ENCODE peak calls at places on chromosome 14, in six cellular contexts. L is SK-N-SH, R is HepG2, O is HCT116, B is GM12878, S is K562. E is an unnamed sample.

GRCh38 chr14:67583711-67584644 is 16.1 kb downstream of the PIGH start:
- DNase-seq in B (no peak), S (peak), R (peak), O (peak), L (peak), E (peak)

GRCh38 chr14:71139058-71139946 is 232.0 kb downstream of the PCNX1 start:
- DNase-seq in L (peak), R (peak), B (peak), O (peak), S (peak), E (peak)

GRCh38 chr14:101046071-101046470 is 142.5 kb upstream of the RTL1 start:
- DNase-seq in B (no peak), O (no peak), R (no peak), L (no peak), S (no peak), E (no peak)

GRCh38 chr14:23942587-23942986 is 11.0 kb upstream of the DHRS4 start:
- DNase-seq in L (no peak), R (no peak), B (no peak), S (no peak), O (no peak), E (no peak)

GRCh38 chr14:100222219-100223093 is 16.5 kb upstream of the YY1 start:
- DNase-seq in O (no peak), S (no peak), B (no peak), L (no peak), R (no peak), E (peak)

GRCh38 chr14:68113328-68113930 is 293.9 kb downstream of the RAD51B start:
- DNase-seq in S (no peak), R (no peak), O (no peak), B (no peak), L (no peak), E (peak)

GRCh38 chr14:103067231-103067954 is 10.0 kb upstream of the CDC42BPB start:
- DNase-seq in R (no peak), S (no peak), L (no peak), B (no peak), O (peak), E (no peak)

GRCh38 chr14:96497087-96497486 is 5.1 kb upstream of the PAPOLA start:
- DNase-seq in S (no peak), O (no peak), B (no peak), R (no peak), L (no peak), E (no peak)

GRCh38 chr14:69138189-69138535 is 14.8 kb downstream of the DCAF5 start:
- DNase-seq in R (no peak), B (no peak), O (no peak), S (no peak), L (no peak), E (no peak)

GRCh38 chr14:102696332-102696731 is 80.9 kb upstream of the TRAF3 start:
- DNase-seq in S (no peak), O (no peak), B (no peak), R (peak), L (no peak), E (no peak)

DNA sequence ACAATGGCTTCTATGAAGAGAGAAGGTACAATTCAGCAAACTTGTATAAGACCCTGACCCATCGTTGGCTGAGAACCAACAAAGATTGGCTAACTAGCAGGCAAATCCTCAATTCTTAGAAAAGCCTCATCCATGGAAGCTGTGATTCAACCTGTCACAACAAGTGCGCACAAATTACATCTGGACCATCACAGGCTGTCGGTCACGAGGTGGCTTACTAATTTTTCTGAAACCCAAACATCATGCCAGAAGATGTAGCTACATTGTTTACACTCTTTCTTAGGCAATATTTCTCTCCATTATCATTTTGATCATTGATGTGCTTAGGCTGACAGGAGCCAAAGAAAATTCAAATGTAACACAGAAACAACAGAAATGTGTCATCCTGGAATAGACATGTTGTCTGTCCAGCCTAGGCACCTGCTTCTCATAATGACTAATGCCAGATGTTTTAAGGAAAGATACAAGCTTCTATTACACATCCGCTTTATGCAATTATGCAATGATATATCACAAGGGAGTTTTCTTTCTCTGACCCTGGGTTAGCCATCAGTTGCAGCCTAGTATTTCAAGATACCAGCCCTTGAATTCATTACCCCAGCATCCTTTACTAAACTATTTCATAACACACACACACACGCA is 92.9 kb upstream of the DIO2 start:
- DNase-seq in O (no peak), L (no peak), S (no peak), R (no peak), B (no peak), E (no peak)
- TF ChIP-seq REST in O (no peak), L (no peak), S (no peak), R (no peak), B (no peak), E (no peak)

DNA sequence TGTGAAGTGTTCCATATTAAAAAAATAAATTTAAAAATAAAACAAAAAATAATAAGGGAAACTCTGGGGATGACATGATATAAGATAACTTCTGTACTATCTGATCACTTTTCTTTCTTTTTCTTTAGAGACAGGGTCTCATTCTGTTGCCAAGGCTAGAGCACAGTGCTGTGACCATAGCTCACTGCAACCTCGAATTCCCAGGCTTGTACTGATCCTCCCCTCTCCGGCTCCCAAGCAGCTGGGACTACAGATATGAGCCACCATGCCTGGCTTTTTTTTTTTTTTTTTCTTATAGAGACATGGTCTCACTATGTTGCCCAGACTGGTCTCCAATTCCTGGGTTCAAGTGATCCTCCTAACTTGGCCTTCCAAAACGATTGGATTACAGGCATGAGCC is 10.4 kb upstream of the MIPOL1 start:
- DNase-seq in O (no peak), L (no peak), R (no peak), S (no peak), B (no peak), E (no peak)
- H2AFZ ChIP-seq in O (no peak), L (no peak), R (no peak), S (peak), B (no peak), E (peak)

DNA sequence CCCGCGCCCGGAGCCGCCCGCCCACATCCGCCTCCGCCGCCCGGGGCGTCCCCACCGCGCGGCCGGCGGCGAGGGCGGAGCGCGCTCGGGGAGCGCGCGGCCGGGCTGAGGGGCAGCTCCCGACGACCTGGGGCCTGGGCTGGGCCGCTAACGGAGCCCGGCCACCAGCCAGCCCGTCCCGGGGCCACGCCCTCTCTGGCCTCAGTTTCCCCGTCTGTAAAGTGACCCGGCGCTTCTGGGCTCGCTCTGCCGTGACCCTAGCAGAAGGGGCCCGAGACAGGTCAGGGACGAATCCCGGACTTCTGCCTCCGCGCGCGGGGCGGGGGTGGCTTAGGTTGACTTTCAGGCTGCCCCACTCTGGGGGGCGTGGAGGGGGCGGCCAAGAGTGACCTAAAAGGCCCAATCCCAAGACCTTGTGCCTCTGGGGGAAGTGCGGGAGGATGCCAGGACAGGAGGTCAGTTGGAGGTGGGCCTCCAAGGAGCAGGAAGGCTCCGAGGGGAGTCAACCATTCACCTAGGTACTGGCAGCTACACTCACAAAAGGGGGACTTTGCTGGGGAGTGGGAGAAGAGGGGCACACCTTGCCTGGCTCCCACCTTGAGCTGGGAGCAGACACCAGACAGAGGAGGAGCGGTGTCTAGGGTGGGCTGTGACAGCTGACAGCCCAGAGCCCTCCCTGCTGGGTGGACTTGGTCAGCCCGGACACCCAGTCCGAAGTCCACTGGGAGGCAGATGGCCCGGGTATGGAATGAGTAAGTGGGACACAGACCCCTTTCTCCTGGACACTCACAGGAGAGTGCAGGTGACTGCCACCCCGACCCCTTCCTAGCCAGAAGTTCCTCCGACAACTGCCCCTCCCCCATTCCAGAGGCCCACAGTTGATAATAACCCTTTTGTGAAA is 483 bp upstream of the AKT1 start:
- DNase-seq in O (no peak), L (peak), R (peak), B (no peak), S (peak), E (peak)
- TF ChIP-seq REST in O (no peak), L (no peak), R (no peak), B (no peak), S (no peak), E (no peak)

DNA sequence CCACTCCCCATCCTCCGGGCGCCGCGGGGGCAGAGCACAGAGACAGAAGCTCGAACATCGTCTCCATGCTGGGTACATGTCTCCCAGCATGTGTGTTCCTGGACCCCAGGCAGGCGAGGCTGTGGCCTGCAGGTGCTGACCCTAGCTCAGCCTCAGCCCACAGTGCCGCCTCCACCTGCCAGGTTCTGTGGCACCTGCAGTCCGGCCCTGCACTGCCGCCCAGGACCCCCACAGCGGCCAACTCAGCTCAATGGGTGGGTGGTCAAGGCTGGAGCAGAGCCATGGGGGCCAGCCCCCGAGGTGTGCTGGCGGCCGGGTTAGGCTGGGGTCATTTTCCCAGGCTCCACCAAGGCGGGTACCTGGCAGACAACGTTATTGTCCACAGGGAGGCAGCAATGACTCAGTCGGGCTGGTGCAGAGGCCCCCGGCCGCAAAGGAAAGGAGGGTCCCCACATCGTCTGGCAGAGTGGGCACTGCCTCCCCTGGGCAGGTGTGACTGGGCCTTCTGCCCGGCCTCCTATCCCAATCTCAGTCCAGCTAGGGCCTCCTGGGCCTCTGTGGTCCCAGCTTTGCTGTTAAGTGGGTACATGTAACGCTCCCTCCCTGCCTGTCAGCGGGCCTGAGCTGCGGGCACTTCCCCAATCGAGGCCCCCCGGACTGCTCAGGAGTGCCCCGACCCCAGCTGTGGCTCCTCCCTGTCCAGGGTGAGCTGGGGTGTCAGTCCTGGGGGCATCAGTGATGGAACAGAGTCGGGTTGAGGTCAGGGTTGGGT is 20.2 kb upstream of the NUDT14 start:
- DNase-seq in R (no peak), L (no peak), B (no peak), S (no peak), O (no peak), E (peak)
- H2AFZ ChIP-seq in R (no peak), L (no peak), B (peak), S (no peak), O (no peak), E (no peak)

E was measured in GM23338.